ENCODE peak calls at places on chromosomes 6 and 20, in six cellular contexts. X, N, Q, V, S and P are unnamed samples.

GRCh38 chr20:8082999-8083398 is 49.1 kb upstream of the PLCB1 start:
- DNase-seq in X (no peak), N (peak), Q (peak), V (no peak), S (peak), P (no peak)

GRCh38 chr6:31058128-31058894 is 48.0 kb downstream of the MUC22 start:
- DNase-seq in X (no peak), N (peak), Q (peak), V (peak), S (peak), P (no peak)

GRCh38 chr6:135851442-135852271 is at the start of gene PDE7B:
- DNase-seq in X (peak), N (peak), Q (peak), V (peak), S (peak), P (no peak)

GRCh38 chr6:79672631-79673065 is 41.5 kb downstream of the SH3BGRL2 start:
- DNase-seq in X (no peak), N (peak), Q (no peak), V (peak), S (peak), P (no peak)

GRCh38 chr20:19815553-19815991 is 57.5 kb downstream of the RIN2 start:
- DNase-seq in X (no peak), N (peak), Q (no peak), V (peak), S (peak), P (no peak)

GRCh38 chr20:11247059-11247630 is 573.3 kb upstream of the JAG1 start:
- DNase-seq in X (no peak), N (no peak), Q (peak), V (no peak), S (no peak), P (no peak)

GRCh38 chr6:46390153-46390876 is 100.9 kb downstream of the RCAN2 start:
- DNase-seq in X (no peak), N (no peak), Q (no peak), V (no peak), S (no peak), P (no peak)

GRCh38 chr6:133991096-133991593 is 38.1 kb downstream of the TBPL1 start:
- DNase-seq in X (no peak), N (peak), Q (no peak), V (peak), S (peak), P (no peak)

GRCh38 chr6:98212468-98212867 is 621.9 kb upstream of the POU3F2 start:
- DNase-seq in X (no peak), N (no peak), Q (no peak), V (no peak), S (no peak), P (no peak)
- TF ChIP-seq CTCF in X (no peak), N (no peak), Q (no peak), V (no peak), S (no peak), P (no peak)

DNA sequence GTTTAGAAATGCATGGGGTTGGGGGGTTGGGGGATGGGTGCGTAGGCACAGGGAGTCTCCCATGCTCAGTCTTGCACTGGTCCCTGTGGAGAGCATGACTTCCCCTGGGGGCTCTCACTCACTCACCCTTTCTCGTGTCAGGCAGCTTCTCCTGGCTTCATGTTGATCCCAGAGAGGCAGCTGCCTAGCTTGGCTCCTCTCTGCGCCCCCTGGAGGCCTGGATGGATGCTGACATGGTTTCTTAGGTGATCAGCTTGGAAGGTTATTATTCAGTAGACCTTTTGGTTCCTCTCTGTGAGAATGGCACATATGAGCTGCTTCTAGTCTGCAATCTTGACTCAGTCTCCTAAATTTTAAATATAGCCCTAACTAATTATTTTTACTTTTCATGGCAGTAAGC is 109.3 kb upstream of the FAM83B start:
- DNase-seq in X (no peak), N (no peak), Q (peak), V (peak), S (no peak), P (no peak)
- TF ChIP-seq CTCF in X (no peak), N (peak), Q (peak), V (peak), S (peak), P (peak)

GRCh38 chr6:3294921-3295871 is 36.4 kb downstream of the PSMG4 start:
- DNase-seq in X (no peak), N (no peak), Q (peak), V (no peak), S (no peak), P (no peak)
- TF ChIP-seq CTCF in X (no peak), N (no peak), Q (peak), V (no peak), S (no peak), P (peak)

GRCh38 chr6:42050011-42050896 is at the start of gene TAF8:
- DNase-seq in X (peak), N (peak), Q (peak), V (peak), S (peak), P (peak)
- TF ChIP-seq CTCF in X (no peak), N (no peak), Q (no peak), V (no peak), S (no peak), P (no peak)

GRCh38 chr20:52933867-52934266 is 38.3 kb upstream of the TSHZ2 start:
- DNase-seq in X (no peak), N (no peak), Q (no peak), V (no peak), S (no peak), P (no peak)

GRCh38 chr20:52936368-52936986 is 35.7 kb upstream of the TSHZ2 start:
- DNase-seq in X (no peak), N (no peak), Q (no peak), V (no peak), S (no peak), P (no peak)

GRCh38 chr20:52941803-52942202 is 30.4 kb upstream of the TSHZ2 start:
- DNase-seq in X (no peak), N (peak), Q (no peak), V (no peak), S (no peak), P (no peak)

GRCh38 chr20:52943185-52943841 is 28.8 kb upstream of the TSHZ2 start:
- DNase-seq in X (no peak), N (peak), Q (no peak), V (peak), S (no peak), P (no peak)

GRCh38 chr20:52937701-52938100 is 34.5 kb upstream of the TSHZ2 start:
- DNase-seq in X (no peak), N (no peak), Q (peak), V (no peak), S (no peak), P (no peak)
- TF ChIP-seq CTCF in X (no peak), N (no peak), Q (peak), V (peak), S (no peak), P (peak)

DNA sequence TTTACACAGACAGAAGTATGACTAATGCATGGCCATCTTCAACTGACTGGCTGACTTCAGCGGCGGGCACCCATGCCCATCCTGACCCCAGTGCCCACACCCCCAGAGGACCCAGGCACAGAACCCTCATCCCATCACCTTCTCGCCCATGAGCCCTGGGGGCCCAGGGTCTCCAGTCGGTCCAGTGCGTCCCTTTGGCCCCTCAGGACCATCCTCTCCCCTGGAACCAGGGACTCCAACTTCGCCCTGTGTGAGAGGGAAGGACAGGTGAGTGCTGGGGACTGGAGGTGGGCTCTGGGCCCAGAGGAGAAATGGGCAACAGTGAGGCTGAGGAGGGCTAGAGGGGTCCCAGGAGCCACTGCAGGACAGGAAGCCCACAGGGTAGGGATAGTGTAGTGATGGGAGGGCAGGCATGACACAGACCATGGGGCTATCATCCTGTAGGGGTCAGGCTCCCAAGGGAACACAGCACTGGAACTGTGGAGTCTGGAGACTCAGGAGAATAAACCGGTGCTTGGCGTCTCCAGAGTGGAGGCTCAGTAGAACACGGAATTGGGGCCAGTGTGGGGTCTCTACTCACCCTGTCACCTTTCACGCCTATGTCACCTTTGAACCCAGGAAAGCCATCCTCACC is 16.7 kb downstream of the COL11A2 start:
- DNase-seq in X (no peak), N (no peak), Q (no peak), V (no peak), S (no peak), P (no peak)
- TF ChIP-seq CTCF in X (no peak), N (no peak), Q (peak), V (no peak), S (no peak), P (no peak)

GRCh38 chr6:26249959-26250805 is 114.8 kb upstream of the BTN3A2 start:
- DNase-seq in X (peak), N (peak), Q (no peak), V (peak), S (no peak), P (peak)
- TF ChIP-seq CTCF in X (no peak), N (peak), Q (no peak), V (peak), S (peak), P (peak)

GRCh38 chr6:5995705-5996686 is 10.7 kb downstream of the NRN1 start:
- DNase-seq in X (no peak), N (no peak), Q (peak), V (peak), S (peak), P (peak)
- TF ChIP-seq CTCF in X (no peak), N (no peak), Q (peak), V (peak), S (peak), P (peak)